ENCODE peak calls at places on chromosomes 4 and X, in five cellular contexts. N is tibial nerve, K is NCI-H2081, H is AG08396, V is left ventricle myocardium inferior. T is an unnamed sample.

GRCh38 chrX:7159132-7159861 is 11.3 kb upstream of the PUDP start:
- DNase-seq in V (no peak), N (no peak), K (peak; percentile 28), H (peak; percentile 19), T (peak; percentile 59)

GRCh38 chr4:86376850-86377249 is 17.0 kb upstream of the MAPK10 start:
- DNase-seq in N (no peak), V (no peak), H (no peak), K (no peak), T (no peak)

GRCh38 chr4:39044947-39045734 is 12.9 kb upstream of the TMEM156 start:
- DNase-seq in V (peak; percentile 29), K (no peak), H (peak; percentile 51), N (no peak), T (peak; percentile 34)

GRCh38 chrX:103309860-103310591 is 764 bp downstream of the BEX2 start:
- DNase-seq in N (no peak), K (no peak), H (no peak), V (no peak), T (no peak)

GRCh38 chr4:121138014-121138413 is 26.1 kb downstream of the TNIP3 start:
- DNase-seq in N (no peak), V (no peak), H (no peak), K (no peak), T (no peak)

GRCh38 chrX:1500701-1501624 is 36.0 kb downstream of the P2RY8 start:
- DNase-seq in H (no peak), V (no peak), K (no peak), N (no peak), T (no peak)

GRCh38 chrX:97529801-97530200 is 646.1 kb downstream of the RPA4 start:
- DNase-seq in H (no peak), N (no peak), K (no peak), V (no peak), T (no peak)

GRCh38 chr4:159178147-159178541 is 75.3 kb downstream of the RAPGEF2 start:
- DNase-seq in K (no peak), N (no peak), V (no peak), H (no peak), T (no peak)

GRCh38 chr4:105923507-105924238 is 28.4 kb downstream of the NPNT start:
- DNase-seq in H (no peak), N (peak; percentile 24), K (no peak), V (no peak), T (no peak)

GRCh38 chrX:106612403-106612789 is 618 bp downstream of the RADX start:
- DNase-seq in H (no peak), V (no peak), N (no peak), K (no peak), T (no peak)

GRCh38 chr4:84238247-84239090 is 260.6 kb downstream of the NKX6-1 start:
- DNase-seq in N (no peak), H (no peak), K (no peak), V (no peak), T (peak; percentile 50)

GRCh38 chr4:139453041-139453370 is 915 bp upstream of the RAB33B start:
- DNase-seq in N (peak; percentile 49), K (peak; percentile 35), V (no peak), H (no peak), T (peak; percentile 58)